ENCODE peak calls at places on chromosomes 16 and 17, in seven cellular contexts. O, R, D, A, V, G and L are unnamed samples.

GRCh38 chr16:86029131-86029741 is 130.3 kb downstream of the IRF8 start:
- DNase-seq in O (no peak), R (peak), D (peak), A (no peak), V (peak), G (no peak), L (peak)

GRCh38 chr16:10171225-10171624 is 11.0 kb downstream of the GRIN2A start:
- DNase-seq in O (no peak), R (peak), D (no peak), A (no peak), V (no peak), G (no peak), L (no peak)

GRCh38 chr16:80804451-80805383 is at the start of gene CDYL2:
- DNase-seq in O (peak), R (peak), D (peak), A (peak), V (peak), G (no peak), L (peak)

GRCh38 chr16:17277981-17278381 is 192.8 kb downstream of the XYLT1 start:
- DNase-seq in O (peak), R (peak), D (no peak), A (peak), V (peak), G (no peak), L (no peak)

GRCh38 chr17:7586673-7587419 is 3.0 kb downstream of the SOX15 start:
- DNase-seq in O (no peak), R (peak), D (no peak), A (no peak), V (peak), G (no peak), L (no peak)

GRCh38 chr17:58308985-58309917 is 19.3 kb downstream of the TSPOAP1 start:
- DNase-seq in O (no peak), R (no peak), D (peak), A (no peak), V (peak), G (no peak), L (no peak)

GRCh38 chr17:79231766-79232287 is 157.2 kb downstream of the ENGASE start:
- DNase-seq in O (no peak), R (no peak), D (no peak), A (no peak), V (no peak), G (no peak), L (no peak)

GRCh38 chr16:2077016-2077415 is 29.2 kb downstream of the TSC2 start:
- DNase-seq in O (no peak), R (no peak), D (no peak), A (no peak), V (no peak), G (no peak), L (no peak)

GRCh38 chr17:68089881-68090280 is 54.3 kb downstream of the KPNA2 start:
- DNase-seq in O (no peak), R (peak), D (peak), A (no peak), V (peak), G (no peak), L (peak)

GRCh38 chr17:80887639-80888175 is 103.9 kb upstream of the CHMP6 start:
- DNase-seq in O (no peak), R (no peak), D (no peak), A (no peak), V (no peak), G (no peak), L (no peak)